ENCODE peak calls at places on chromosomes 1 and 21, in eight cellular contexts. X is GM04504, I is HFFc6, U is HCEC 1CT, O is heart right ventricle, E is body of pancreas, Z is AG09309, M is amygdala. P is an unnamed sample.

GRCh38 chr1:17866451-17867029 is 111.4 kb downstream of the ACTL8 start:
- DNase-seq in X (peak), I (peak), U (peak), O (no peak), E (no peak), Z (peak), M (no peak), P (no peak)

GRCh38 chr1:206002833-206003532 is at the start of gene RAB7B:
- DNase-seq in X (peak), I (peak), U (peak), O (peak), E (peak), Z (no peak), M (peak), P (no peak)

GRCh38 chr1:115952547-115952946 is 23.8 kb upstream of the SLC22A15 start:
- DNase-seq in X (no peak), I (no peak), U (no peak), O (no peak), E (no peak), Z (no peak), M (no peak), P (no peak)

GRCh38 chr1:24362982-24363614 is 43.9 kb downstream of the GRHL3 start:
- DNase-seq in X (peak), I (peak), U (peak), O (no peak), E (peak), Z (peak), M (no peak), P (no peak)

GRCh38 chr21:38917045-38917774 is 111.5 kb downstream of the ETS2 start:
- DNase-seq in X (no peak), I (no peak), U (no peak), O (no peak), E (no peak), Z (no peak), M (no peak), P (no peak)

GRCh38 chr1:111709986-111710385 is 29.2 kb downstream of the INKA2 start:
- DNase-seq in X (no peak), I (no peak), U (no peak), O (no peak), E (no peak), Z (no peak), M (no peak), P (no peak)

GRCh38 chr1:222697858-222698257 is 14.4 kb downstream of the AIDA start:
- DNase-seq in X (peak), I (no peak), U (no peak), O (no peak), E (no peak), Z (no peak), M (no peak), P (no peak)

GRCh38 chr1:30379684-30380624 is 343.4 kb downstream of the MATN1 start:
- DNase-seq in X (peak), I (peak), U (peak), O (peak), E (peak), Z (peak), M (peak), P (peak)

GRCh38 chr1:167938083-167938482 is 1.2 kb upstream of the MPC2 start:
- DNase-seq in X (no peak), I (no peak), U (no peak), O (no peak), E (no peak), Z (no peak), M (no peak), P (no peak)

GRCh38 chr1:176843352-176844297 is 320.9 kb downstream of the ASTN1 start:
- DNase-seq in X (no peak), I (peak), U (peak), O (peak), E (peak), Z (peak), M (peak), P (no peak)

GRCh38 chr1:247923941-247924340 is 748 bp upstream of the OR2AJ1 start:
- DNase-seq in X (no peak), I (no peak), U (no peak), O (no peak), E (no peak), Z (no peak), M (no peak), P (no peak)

GRCh38 chr1:33298623-33299277 is 22.1 kb downstream of the A3GALT2 start:
- DNase-seq in X (peak), I (peak), U (peak), O (peak), E (peak), Z (no peak), M (no peak), P (no peak)

GRCh38 chr1:24966724-24967346 is 36.8 kb upstream of the RUNX3 start:
- DNase-seq in X (peak), I (peak), U (peak), O (no peak), E (no peak), Z (peak), M (no peak), P (peak)

GRCh38 chr1:33524586-33524985 is 52.1 kb downstream of the ZSCAN20 start:
- DNase-seq in X (no peak), I (no peak), U (no peak), O (no peak), E (no peak), Z (no peak), M (no peak), P (no peak)

GRCh38 chr1:230681599-230681998 is 32.3 kb downstream of the AGT start:
- DNase-seq in X (peak), I (peak), U (peak), O (no peak), E (peak), Z (peak), M (no peak), P (no peak)

GRCh38 chr1:196180847-196181593 is 427.2 kb downstream of the KCNT2 start:
- DNase-seq in X (peak), I (peak), U (peak), O (no peak), E (no peak), Z (peak), M (no peak), P (no peak)

GRCh38 chr1:182389619-182390047 is 2.0 kb downstream of the GLUL start:
- DNase-seq in X (no peak), I (no peak), U (no peak), O (peak), E (peak), Z (no peak), M (no peak), P (no peak)

GRCh38 chr1:169550294-169550693 is 36.0 kb downstream of the F5 start:
- DNase-seq in X (no peak), I (peak), U (peak), O (no peak), E (no peak), Z (no peak), M (no peak), P (no peak)

GRCh38 chr1:23436520-23437354 is 12.2 kb upstream of the TCEA3 start:
- DNase-seq in X (no peak), I (no peak), U (no peak), O (no peak), E (no peak), Z (no peak), M (no peak), P (peak)

GRCh38 chr1:229884765-229885164 is 182.3 kb upstream of the GALNT2 start:
- DNase-seq in X (no peak), I (no peak), U (no peak), O (no peak), E (peak), Z (no peak), M (no peak), P (no peak)

GRCh38 chr1:160945079-160945478 is 9.5 kb downstream of the ITLN2 start:
- DNase-seq in X (no peak), I (no peak), U (no peak), O (no peak), E (no peak), Z (no peak), M (no peak), P (no peak)

GRCh38 chr1:231628207-231628876 is 1.8 kb downstream of the DISC1 start:
- DNase-seq in X (no peak), I (peak), U (peak), O (no peak), E (no peak), Z (no peak), M (no peak), P (no peak)

GRCh38 chr1:183871142-183871541 is 66.2 kb downstream of the RGL1 start:
- DNase-seq in X (no peak), I (peak), U (peak), O (peak), E (no peak), Z (no peak), M (peak), P (no peak)

GRCh38 chr1:182588460-182589396 is at the start of gene RNASEL:
- DNase-seq in X (peak), I (peak), U (peak), O (peak), E (peak), Z (no peak), M (no peak), P (peak)

GRCh38 chr1:56774067-56774609 is 45.1 kb downstream of the FYB2 start:
- DNase-seq in X (no peak), I (no peak), U (no peak), O (no peak), E (no peak), Z (no peak), M (no peak), P (peak)

GRCh38 chr1:90562892-90563291 is 154.2 kb downstream of the BARHL2 start:
- DNase-seq in X (no peak), I (no peak), U (no peak), O (no peak), E (no peak), Z (no peak), M (no peak), P (no peak)

GRCh38 chr1:50422946-50423669 is at the start of gene DMRTA2:
- DNase-seq in X (no peak), I (no peak), U (no peak), O (no peak), E (no peak), Z (no peak), M (no peak), P (no peak)

GRCh38 chr1:11761988-11762406 is at the start of gene C1orf167:
- DNase-seq in X (no peak), I (no peak), U (no peak), O (no peak), E (no peak), Z (no peak), M (no peak), P (no peak)

GRCh38 chr1:8818325-8818775 is 910 bp upstream of the RERE start:
- DNase-seq in X (peak), I (peak), U (peak), O (peak), E (peak), Z (peak), M (peak), P (peak)

GRCh38 chr1:8082945-8083344 is 56.8 kb upstream of the ERRFI1 start:
- DNase-seq in X (peak), I (peak), U (peak), O (no peak), E (no peak), Z (peak), M (no peak), P (no peak)

GRCh38 chr1:6125366-6125765 is 54.8 kb downstream of the CHD5 start:
- DNase-seq in X (no peak), I (no peak), U (no peak), O (no peak), E (peak), Z (no peak), M (no peak), P (peak)

GRCh38 chr1:57770772-57771171 is 346.9 kb upstream of the DAB1 start:
- DNase-seq in X (no peak), I (no peak), U (no peak), O (no peak), E (no peak), Z (no peak), M (no peak), P (no peak)

GRCh38 chr1:37673920-37674319 is 18.4 kb upstream of the CDCA8 start:
- DNase-seq in X (no peak), I (no peak), U (no peak), O (no peak), E (no peak), Z (no peak), M (no peak), P (no peak)

GRCh38 chr1:51630393-51630792 is 13.5 kb downstream of the OSBPL9 start:
- DNase-seq in X (no peak), I (no peak), U (no peak), O (no peak), E (no peak), Z (no peak), M (no peak), P (no peak)

P was measured in B cell.